ENCODE peak calls at places on chromosomes 3 and 15, in four cellular contexts. W, Y, H and B are unnamed samples.

GRCh38 chr3:132273043-132273442 is 44.2 kb upstream of the ACP3 start:
- DNase-seq in W (no peak), Y (no peak), H (no peak), B (no peak)

GRCh38 chr3:97232635-97233034 is 418.2 kb downstream of the EPHA6 start:
- DNase-seq in W (no peak), Y (no peak), H (no peak), B (no peak)

GRCh38 chr3:26118165-26118564 is 328.3 kb downstream of the OXSM start:
- DNase-seq in Y (no peak), H (no peak), W (no peak), B (no peak)

GRCh38 chr15:39583586-39584265 is 2.8 kb downstream of the THBS1 start:
- DNase-seq in H (no peak), Y (no peak), W (peak; percentile 44), B (no peak)

GRCh38 chr15:73504885-73505284 is 61.9 kb downstream of the REC114 start:
- DNase-seq in W (no peak), H (no peak), Y (no peak), B (no peak)

GRCh38 chr15:53759333-53759975 is at the start of gene WDR72:
- DNase-seq in H (no peak), Y (no peak), W (peak; percentile 38), B (peak; percentile 5)

GRCh38 chr3:23785882-23786281 is 19.9 kb upstream of the UBE2E1 start:
- DNase-seq in W (no peak), Y (no peak), H (no peak), B (no peak)

GRCh38 chr3:67605377-67605776 is 49.0 kb downstream of the SUCLG2 start:
- DNase-seq in Y (no peak), H (no peak), W (no peak), B (no peak)

GRCh38 chr3:20857636-20858035 is 671.6 kb upstream of the SGO1 start:
- DNase-seq in W (no peak), Y (no peak), H (no peak), B (no peak)

GRCh38 chr15:60326824-60327654 is 70.7 kb downstream of the ANXA2 start:
- DNase-seq in Y (peak; percentile 16), H (no peak), W (peak; percentile 41), B (no peak)

GRCh38 chr3:98188553-98188952 is 22.1 kb downstream of the OR5H15 start:
- DNase-seq in W (no peak), H (peak; percentile 53), Y (no peak), B (peak; percentile 9)

GRCh38 chr15:74208901-74209559 is 6.4 kb upstream of the STRA6 start:
- DNase-seq in W (peak; percentile 61), Y (no peak), H (no peak), B (no peak)

GRCh38 chr3:183592820-183593219 is 37.3 kb upstream of the KLHL6 start:
- DNase-seq in W (no peak), H (no peak), Y (no peak), B (no peak)

GRCh38 chr3:102673271-102674115 is 238.7 kb downstream of the ZPLD1 start:
- DNase-seq in W (peak; percentile 54), H (peak; percentile 5), Y (peak; percentile 10), B (peak; percentile 9)

GRCh38 chr3:54120657-54121403 is 1.5 kb upstream of the CACNA2D3 start:
- DNase-seq in Y (no peak), H (no peak), W (no peak), B (peak; percentile 52)

GRCh38 chr3:34024447-34025240 is 226.2 kb downstream of the PDCD6IP start:
- DNase-seq in H (no peak), Y (peak; percentile 8), W (no peak), B (no peak)

GRCh38 chr3:160450846-160451245 is 1.3 kb upstream of the TRIM59 start:
- DNase-seq in Y (no peak), H (no peak), W (no peak), B (no peak)

GRCh38 chr3:154758109-154758868 is 321.8 kb upstream of the MME start:
- DNase-seq in H (no peak), Y (no peak), W (no peak), B (no peak)

GRCh38 chr15:90463381-90463780 is 66.3 kb upstream of the CRTC3 start:
- DNase-seq in H (no peak), W (no peak), Y (no peak), B (no peak)

GRCh38 chr3:133925960-133926735 is 30.5 kb upstream of the RAB6B start:
- DNase-seq in H (no peak), W (no peak), Y (no peak), B (no peak)

GRCh38 chr15:100731259-100732156 is 129.1 kb downstream of the ASB7 start:
- DNase-seq in H (no peak), Y (no peak), W (no peak), B (no peak)

GRCh38 chr3:123449092-123449985 is 449 bp upstream of the ADCY5 start:
- DNase-seq in W (peak; percentile 19), H (no peak), Y (no peak), B (peak; percentile 50)

GRCh38 chr3:11944052-11944673 is 60.0 kb upstream of the SYN2 start:
- DNase-seq in H (no peak), W (peak; percentile 58), Y (peak; percentile 20), B (no peak)

GRCh38 chr15:70093481-70094309 is 4.0 kb downstream of the TLE3 start:
- DNase-seq in W (no peak), H (no peak), Y (no peak), B (no peak)

GRCh38 chr15:77026501-77027110 is 31.7 kb downstream of the PSTPIP1 start:
- DNase-seq in Y (no peak), H (no peak), W (no peak), B (no peak)

GRCh38 chr15:70250208-70251201 is 152.8 kb upstream of the TLE3 start:
- DNase-seq in H (no peak), W (no peak), Y (no peak), B (no peak)

GRCh38 chr15:61511089-61511488 is 282.0 kb upstream of the RORA start:
- DNase-seq in W (no peak), H (no peak), Y (no peak), B (no peak)

GRCh38 chr3:128502712-128503111 is 9.7 kb upstream of the GATA2 start:
- DNase-seq in W (no peak), H (no peak), Y (no peak), B (no peak)

GRCh38 chr3:63193647-63194046 is 84.5 kb upstream of the SYNPR start:
- DNase-seq in H (no peak), Y (no peak), W (no peak), B (no peak)

GRCh38 chr15:63372018-63372705 is 9.5 kb downstream of the CA12 start:
- DNase-seq in Y (peak; percentile 59), H (no peak), W (peak; percentile 61), B (no peak)

GRCh38 chr15:83358972-83359564 is 74.6 kb upstream of the BNC1 start:
- DNase-seq in W (no peak), H (no peak), Y (no peak), B (no peak)
- TF ChIP-seq SPI1 in W (no peak), H (no peak), Y (no peak), B (no peak)

DNA sequence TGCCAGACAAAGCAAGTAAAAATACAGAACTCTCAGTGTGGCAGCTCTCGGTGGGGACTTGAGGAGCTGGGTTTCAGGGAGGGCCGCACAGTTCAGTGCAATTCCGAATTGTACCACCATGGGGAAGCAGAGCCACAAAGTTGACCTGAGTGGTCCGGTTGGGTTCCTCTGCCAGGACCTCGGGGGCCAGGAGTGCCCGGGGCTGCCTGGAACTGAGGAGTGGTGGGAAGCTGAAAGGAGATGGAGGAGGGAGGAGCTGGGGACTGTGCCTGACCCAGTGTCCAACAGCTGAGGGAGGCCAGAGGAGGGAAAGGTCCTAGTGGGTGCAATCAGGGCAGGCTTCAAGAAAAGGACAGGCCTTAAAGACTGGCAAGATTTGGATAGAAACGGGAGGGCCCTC is 32.2 kb upstream of the TRH start:
- DNase-seq in W (peak; percentile 53), H (no peak), Y (no peak), B (peak; percentile 68)
- TF ChIP-seq SPI1 in W (no peak), H (no peak), Y (peak; percentile 26), B (no peak)

DNA sequence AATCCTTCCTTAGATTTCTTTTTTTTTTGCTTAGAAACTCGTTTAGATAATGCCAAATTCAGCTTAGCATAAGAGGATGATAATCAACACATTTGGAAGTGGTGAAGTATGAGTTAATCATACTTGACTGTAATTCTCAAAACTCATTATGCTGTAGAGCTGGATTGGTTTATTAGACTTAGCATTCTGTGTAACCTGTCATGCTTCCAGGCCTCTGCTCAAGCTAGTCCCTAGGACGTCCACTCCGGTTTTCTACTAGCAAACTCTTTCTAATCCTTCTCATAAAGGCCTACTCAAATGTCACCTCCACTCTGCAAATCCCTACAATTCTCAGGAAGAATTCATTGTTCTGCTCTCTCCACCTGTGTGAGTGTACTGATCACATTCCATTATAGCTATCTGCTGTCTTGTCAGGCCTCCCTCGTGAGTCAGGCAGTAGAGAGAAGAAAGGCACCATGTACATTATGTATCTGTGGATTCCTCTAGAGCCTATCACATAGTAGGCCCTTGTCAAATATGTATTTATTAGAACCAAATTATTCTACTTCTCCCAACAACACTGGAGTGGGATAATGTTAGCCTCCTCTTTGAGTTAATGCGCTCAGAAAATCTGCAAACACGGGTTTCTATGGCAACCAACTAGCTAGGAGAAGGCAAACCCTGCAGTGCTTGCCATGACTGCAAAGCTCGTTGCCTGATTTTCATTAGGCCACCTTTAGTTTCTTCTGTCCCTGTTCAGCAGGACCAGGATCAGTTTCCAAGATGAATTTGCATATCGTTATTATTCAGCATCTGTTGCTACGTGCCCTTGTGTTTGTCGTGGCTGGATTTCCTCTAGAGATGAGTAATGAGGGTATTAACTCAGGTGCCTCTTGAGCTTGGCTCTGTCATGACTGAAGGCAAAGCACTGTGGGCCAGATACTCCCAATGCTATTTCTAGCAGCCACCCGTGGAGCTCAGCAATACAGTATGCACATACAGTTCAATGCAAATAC is 30.7 kb downstream of the ATP13A5 start:
- DNase-seq in W (no peak), H (no peak), Y (no peak), B (no peak)
- TF ChIP-seq SPI1 in W (no peak), H (no peak), Y (no peak), B (no peak)

GRCh38 chr15:96355561-96356129 is 25.1 kb downstream of the NR2F2 start:
- DNase-seq in Y (no peak), H (no peak), W (no peak), B (no peak)

GRCh38 chr15:96353378-96353930 is 23.0 kb downstream of the NR2F2 start:
- DNase-seq in H (no peak), Y (no peak), W (no peak), B (no peak)

GRCh38 chr15:96353931-96354730 is 23.6 kb downstream of the NR2F2 start:
- DNase-seq in W (peak; percentile 63), H (no peak), Y (no peak), B (no peak)

GRCh38 chr15:96356494-96357455 is 26.3 kb downstream of the NR2F2 start:
- DNase-seq in Y (peak; percentile 65), W (peak; percentile 83), H (peak; percentile 47), B (peak; percentile 77)

DNA sequence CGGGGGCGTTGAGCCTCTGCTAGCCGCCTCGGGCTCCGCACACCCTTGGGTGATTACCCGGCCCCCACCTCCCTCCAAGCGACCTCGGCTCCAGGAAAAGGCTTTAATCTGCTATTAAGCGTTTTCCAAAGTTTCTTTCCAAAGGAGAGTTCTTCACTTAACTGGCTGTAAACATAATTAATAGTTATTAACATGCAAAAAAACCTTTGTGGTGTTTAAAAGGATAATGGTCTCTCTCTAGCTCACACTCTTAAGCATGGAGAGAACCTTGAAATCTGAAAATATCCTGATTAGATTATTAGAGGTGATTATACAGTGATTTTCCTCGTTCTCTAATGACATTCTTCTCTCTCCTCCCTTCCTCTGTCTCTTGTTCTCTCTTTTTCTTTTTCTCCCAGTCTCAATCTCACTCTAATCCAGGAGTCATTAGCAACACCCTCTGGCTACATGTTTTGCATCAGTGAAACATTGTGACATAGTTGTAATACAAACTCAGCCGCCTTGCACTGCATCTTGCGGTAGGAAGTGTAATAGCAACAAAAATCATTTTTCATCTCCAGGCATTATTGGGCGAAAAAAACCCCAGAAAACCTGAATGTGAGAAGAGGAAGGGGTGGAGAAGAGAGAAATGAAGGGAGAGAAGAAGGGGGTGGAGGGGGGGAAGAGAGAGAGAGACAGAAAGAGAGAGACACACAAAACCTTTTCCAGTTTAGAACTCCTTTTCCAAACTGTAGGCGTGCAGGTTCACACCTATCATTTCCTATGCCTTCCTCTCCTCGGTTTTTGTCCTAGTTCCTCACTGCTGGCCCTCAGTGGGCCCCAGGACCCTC is 24.4 kb downstream of the NR2F2 start:
- DNase-seq in H (no peak), Y (no peak), W (no peak), B (no peak)
- TF ChIP-seq SPI1 in H (no peak), Y (peak; percentile 45), W (no peak), B (no peak)